ENCODE peak calls at places on chromosome 10, in ten cellular contexts. H is glutamatergic neuron, V is NCI-H1092, Q is fibroblast of lung, M is NCI-H524, B is NCI-H1436, S is AML-193, E is HT1080, Y is substantia nigra, G is HFF-Myc. L is an unnamed sample.
A peak's percentile ranks its signal among the peaks of the same experiment; 100 is the strongest.

GRCh38 chr10:17026686-17027485 is 102.7 kb downstream of the CUBN start:
- DNase-seq in H (no peak), V (no peak), Q (peak; percentile 60), M (no peak), B (no peak), S (no peak), E (peak; percentile 66), Y (no peak), G (no peak), L (no peak)

GRCh38 chr10:58054881-58055280 is 212.8 kb downstream of the IPMK start:
- DNase-seq in H (no peak), V (no peak), Q (no peak), M (no peak), B (no peak), S (no peak), E (no peak), Y (no peak), G (no peak), L (no peak)

GRCh38 chr10:67306588-67307205 is 380.9 kb downstream of the LRRTM3 start:
- DNase-seq in H (no peak), V (no peak), Q (peak; percentile 2), M (peak; percentile 23), B (no peak), S (peak; percentile 2), E (peak; percentile 45), Y (no peak), G (no peak), L (no peak)

GRCh38 chr10:92567952-92568600 is 5.8 kb downstream of the IDE start:
- DNase-seq in H (no peak), V (no peak), Q (peak; percentile 75), M (no peak), B (no peak), S (peak; percentile 16), E (peak; percentile 56), Y (no peak), G (no peak), L (no peak)

GRCh38 chr10:47040041-47040491 is 128.8 kb downstream of the PTPN20 start:
- DNase-seq in H (no peak), V (no peak), Q (no peak), M (no peak), B (no peak), S (no peak), E (no peak), Y (no peak), G (no peak), L (no peak)

GRCh38 chr10:119341236-119342016 is 134.1 kb downstream of the GRK5 start:
- DNase-seq in H (no peak), V (no peak), Q (peak; percentile 75), M (no peak), B (no peak), S (no peak), E (peak; percentile 90), Y (no peak), G (no peak), L (no peak)

GRCh38 chr10:28367865-28368541 is 65.1 kb upstream of the MPP7 start:
- DNase-seq in H (no peak), V (no peak), Q (peak; percentile 11), M (peak; percentile 82), B (no peak), S (peak; percentile 4), E (peak; percentile 30), Y (no peak), G (peak; percentile 52), L (no peak)

GRCh38 chr10:58304099-58304633 is 30.6 kb upstream of the UBE2D1 start:
- DNase-seq in H (no peak), V (no peak), Q (no peak), M (no peak), B (no peak), S (no peak), E (no peak), Y (no peak), G (no peak), L (no peak)

GRCh38 chr10:88389456-88389855 is 193.7 kb downstream of the RNLS start:
- DNase-seq in H (no peak), V (peak; percentile 1), Q (peak; percentile 45), M (peak; percentile 4), B (no peak), S (peak; percentile 67), E (peak; percentile 22), Y (peak; percentile 0), G (peak; percentile 46), L (no peak)

GRCh38 chr10:97479939-97480338 is 18.3 kb downstream of the MMS19 start:
- DNase-seq in H (peak; percentile 24), V (no peak), Q (no peak), M (no peak), B (no peak), S (no peak), E (no peak), Y (no peak), G (no peak), L (no peak)

GRCh38 chr10:103145860-103146466 is 47.1 kb downstream of the NT5C2 start:
- DNase-seq in H (no peak), V (no peak), Q (peak; percentile 86), M (peak; percentile 7), B (no peak), S (no peak), E (peak; percentile 39), Y (no peak), G (peak; percentile 98), L (no peak)

GRCh38 chr10:78178940-78179339 is 145.3 kb downstream of the RPS24 start:
- DNase-seq in H (no peak), V (no peak), Q (peak; percentile 45), M (no peak), B (no peak), S (no peak), E (peak; percentile 37), Y (peak; percentile 14), G (no peak), L (no peak)

GRCh38 chr10:78338717-78339116 is 305.1 kb downstream of the RPS24 start:
- DNase-seq in H (no peak), V (no peak), Q (no peak), M (no peak), B (no peak), S (no peak), E (no peak), Y (no peak), G (no peak), L (no peak)

L was measured in NCI-H187 treated with DMSO at 0.1 percent for 48 hours.